ENCODE peak calls at places on chromosomes 3 and 15, in seven cellular contexts. P is T follicular helper cell; L is NCI-H524; A is heart left ventricle; X is uterus; Z is activated CD4-positive, alpha-beta T cell treated with anti-CD3 and anti-CD28 coated beads, Interleukin-2, amount 50 U/mL, for 1 hour; I is activated CD8-positive, alpha-beta memory T cell treated with anti-CD3 and anti-CD28 coated beads, Interleukin-2, amount 10 ng/mL, durations not matched to agents 7 days and 5 days. R is an unnamed sample.

GRCh38 chr3:14836049-14836468 is 17.3 kb downstream of the FGD5 start:
- DNase-seq in A (peak), L (no peak), P (no peak), X (peak), I (no peak), Z (no peak), R (no peak)

GRCh38 chr3:50436063-50436674 is 67.3 kb downstream of the CACNA2D2 start:
- DNase-seq in A (peak), I (peak), L (peak), Z (peak), P (peak), X (peak), R (peak)

GRCh38 chr15:49926731-49927130 is 192.3 kb downstream of the ATP8B4 start:
- DNase-seq in L (no peak), I (no peak), X (no peak), A (no peak), P (no peak), Z (no peak), R (no peak)

GRCh38 chr3:99534951-99535704 is 103.3 kb upstream of the COL8A1 start:
- DNase-seq in X (no peak), Z (no peak), P (no peak), L (no peak), A (no peak), I (no peak), R (no peak)

GRCh38 chr3:187533797-187534196 is 136.4 kb downstream of the SST start:
- DNase-seq in Z (no peak), X (no peak), L (no peak), P (no peak), I (no peak), A (no peak), R (no peak)

GRCh38 chr15:52493968-52494367 is 34.7 kb downstream of the MYO5A start:
- DNase-seq in P (no peak), L (no peak), A (no peak), Z (no peak), X (no peak), I (no peak), R (no peak)

GRCh38 chr15:76932090-76932966 is 779 bp downstream of the RCN2 start:
- DNase-seq in P (no peak), Z (peak), I (no peak), A (no peak), L (no peak), X (peak), R (peak)

GRCh38 chr3:23612296-23612891 is 193.4 kb upstream of the UBE2E1 start:
- DNase-seq in A (peak), Z (no peak), L (no peak), P (no peak), I (no peak), X (no peak), R (no peak)

GRCh38 chr15:78033864-78034263 is 43.6 kb downstream of the TBC1D2B start:
- DNase-seq in A (no peak), X (no peak), L (no peak), Z (peak), P (peak), I (peak), R (no peak)

GRCh38 chr3:116767726-116768125 is 58.1 kb downstream of the TUSC7 start:
- DNase-seq in I (no peak), A (no peak), L (no peak), Z (no peak), P (no peak), X (no peak), R (no peak)

GRCh38 chr15:98646546-98647025 is 1.8 kb upstream of the IGF1R start:
- DNase-seq in X (no peak), P (no peak), Z (no peak), A (no peak), I (no peak), L (no peak), R (no peak)

GRCh38 chr3:60192297-60193114 is 1058.7 kb downstream of the FHIT start:
- DNase-seq in Z (no peak), X (no peak), A (no peak), I (peak), P (no peak), L (no peak), R (no peak)

GRCh38 chr3:141524988-141525387 is 38.2 kb downstream of the RASA2 start:
- DNase-seq in A (no peak), P (no peak), I (no peak), L (no peak), X (no peak), Z (no peak), R (peak)

GRCh38 chr3:98326945-98327344 is 26.7 kb upstream of the OR5K4 start:
- DNase-seq in Z (no peak), X (no peak), I (no peak), L (no peak), P (no peak), A (no peak), R (no peak)

GRCh38 chr3:124078978-124079911 is 87.3 kb upstream of the ROPN1 start:
- DNase-seq in Z (no peak), I (no peak), P (no peak), L (peak), X (no peak), A (no peak), R (peak)

GRCh38 chr15:73870700-73871408 is 2.5 kb upstream of the TBC1D21 start:
- DNase-seq in L (no peak), P (no peak), Z (no peak), I (no peak), A (peak), X (peak), R (peak)

GRCh38 chr3:188905991-188906635 is 265.7 kb upstream of the TPRG1 start:
- DNase-seq in I (no peak), X (no peak), L (no peak), A (no peak), Z (no peak), P (no peak), R (no peak)

GRCh38 chr3:17894434-17895060 is 152.1 kb upstream of the TBC1D5 start:
- DNase-seq in X (no peak), L (peak), P (no peak), Z (peak), I (peak), A (no peak), R (peak)

GRCh38 chr3:157089455-157090221 is 70.3 kb downstream of the CCNL1 start:
- DNase-seq in I (no peak), A (peak), X (peak), L (no peak), Z (peak), P (peak), R (peak)

GRCh38 chr3:183697610-183698317 is at the start of gene YEATS2:
- DNase-seq in P (peak), I (peak), A (peak), L (peak), Z (peak), X (peak), R (peak)

GRCh38 chr15:35674873-35675781 is 129.2 kb upstream of the DPH6 start:
- DNase-seq in A (no peak), L (no peak), P (no peak), Z (no peak), X (no peak), I (no peak), R (no peak)

GRCh38 chr3:73037369-73037699 is 24.1 kb upstream of the EBLN2 start:
- DNase-seq in Z (no peak), A (no peak), I (no peak), X (no peak), P (no peak), L (no peak), R (no peak)

GRCh38 chr3:114274929-114275328 is 18.9 kb upstream of the TIGIT start:
- DNase-seq in L (no peak), X (no peak), A (no peak), I (no peak), Z (no peak), P (no peak), R (no peak)

GRCh38 chr3:123780656-123781055 is 103.5 kb downstream of the MYLK start:
- DNase-seq in L (no peak), A (no peak), Z (no peak), P (no peak), X (no peak), I (no peak), R (no peak)

GRCh38 chr15:90249123-90249863 is at the start of gene TTLL13:
- DNase-seq in P (no peak), Z (peak), A (peak), X (peak), L (peak), I (peak), R (peak)

GRCh38 chr15:73900129-73900712 is 26.0 kb upstream of the LOXL1 start:
- DNase-seq in I (no peak), X (no peak), L (no peak), Z (no peak), P (no peak), A (no peak), R (no peak)

GRCh38 chr3:129005526-129006303 is 4.6 kb downstream of the EFCC1 start:
- DNase-seq in P (no peak), A (peak), L (no peak), I (no peak), X (no peak), Z (no peak), R (no peak)

GRCh38 chr3:182133752-182134151 is 422.0 kb downstream of the SOX2 start:
- DNase-seq in P (no peak), A (no peak), I (no peak), Z (no peak), X (no peak), L (no peak), R (no peak)

GRCh38 chr15:64148581-64148980 is 3.0 kb upstream of the SNX22 start:
- DNase-seq in Z (no peak), P (no peak), L (no peak), X (no peak), A (no peak), I (no peak), R (no peak)

GRCh38 chr3:168812234-168812633 is 716.5 kb upstream of the GOLIM4 start:
- DNase-seq in I (no peak), Z (no peak), P (no peak), X (no peak), A (no peak), L (no peak), R (no peak)

GRCh38 chr3:40169983-40170382 is 139.5 kb upstream of the EIF1B start:
- DNase-seq in I (no peak), P (no peak), X (no peak), L (no peak), Z (no peak), A (no peak), R (no peak)

GRCh38 chr3:12796171-12797123 is at the start of gene CAND2:
- DNase-seq in Z (peak), L (peak), I (peak), X (peak), P (peak), A (peak), R (no peak)

GRCh38 chr3:48492461-48493202 is 11.3 kb downstream of the SHISA5 start:
- DNase-seq in L (no peak), X (no peak), P (no peak), A (no peak), I (no peak), Z (no peak), R (peak)

GRCh38 chr15:60575995-60576394 is 97.1 kb upstream of the ICE2 start:
- DNase-seq in X (no peak), L (no peak), Z (no peak), A (no peak), I (no peak), P (no peak), R (no peak)

GRCh38 chr15:100114100-100114499 is 227.7 kb downstream of the ADAMTS17 start:
- DNase-seq in A (peak), L (no peak), Z (no peak), P (no peak), I (no peak), X (peak), R (no peak)

GRCh38 chr3:122263058-122263457 is 62.0 kb upstream of the CSTA start:
- DNase-seq in L (no peak), A (no peak), X (no peak), P (no peak), I (no peak), Z (no peak), R (no peak)

GRCh38 chr3:13709706-13710105 is 160.8 kb downstream of the FBLN2 start:
- DNase-seq in Z (no peak), I (peak), L (no peak), P (no peak), X (no peak), A (no peak), R (no peak)

GRCh38 chr3:101484805-101485620 is 28.0 kb downstream of the SENP7 start:
- DNase-seq in P (no peak), X (no peak), I (no peak), L (no peak), A (no peak), Z (no peak), R (no peak)

GRCh38 chr3:118213892-118214291 is 820.8 kb downstream of the IGSF11 start:
- DNase-seq in L (no peak), X (no peak), Z (no peak), P (no peak), A (no peak), I (no peak), R (peak)